ENCODE peak calls at places on chromosome 16, in nine cellular contexts. R is adrenal gland, V is NB4, I is esophagus squamous epithelium, L is HepG2, K is prostate gland, P is uterus, F is K562, X is IMR-90. J is an unnamed sample.

GRCh38 chr16:11603331-11603750 is 16.6 kb upstream of the LITAF start:
- DNase-seq in R (no peak), V (no peak), I (no peak), L (no peak), K (no peak), P (peak), F (no peak), X (no peak), J (no peak)

GRCh38 chr16:48609453-48610023 is 442 bp downstream of the N4BP1 start:
- DNase-seq in R (peak), V (peak), I (no peak), L (no peak), K (peak), P (no peak), F (peak), X (peak), J (peak)

GRCh38 chr16:23252310-23252709 is 49.8 kb upstream of the SCNN1B start:
- DNase-seq in R (no peak), V (no peak), I (no peak), L (no peak), K (no peak), P (no peak), F (no peak), X (no peak), J (no peak)

GRCh38 chr16:27951752-27952151 is 111.8 kb downstream of the GSG1L start:
- DNase-seq in R (no peak), V (no peak), I (no peak), L (no peak), K (no peak), P (no peak), F (no peak), X (peak), J (no peak)

GRCh38 chr16:50216231-50216630 is 50.1 kb upstream of the ADCY7 start:
- DNase-seq in R (no peak), V (no peak), I (no peak), L (no peak), K (no peak), P (no peak), F (no peak), X (no peak), J (no peak)

GRCh38 chr16:50809561-50809960 is 67.7 kb downstream of the CYLD start:
- DNase-seq in R (no peak), V (no peak), I (no peak), L (no peak), K (no peak), P (no peak), F (no peak), X (no peak), J (no peak)

GRCh38 chr16:78742501-78743283 is 643.2 kb downstream of the WWOX start:
- DNase-seq in R (no peak), V (peak), I (no peak), L (no peak), K (no peak), P (no peak), F (peak), X (peak), J (no peak)

GRCh38 chr16:85968041-85968920 is 69.3 kb downstream of the IRF8 start:
- DNase-seq in R (no peak), V (no peak), I (no peak), L (no peak), K (no peak), P (no peak), F (no peak), X (no peak), J (no peak)

GRCh38 chr16:69270831-69271230 is 40.3 kb upstream of the VPS4A start:
- DNase-seq in R (no peak), V (no peak), I (no peak), L (no peak), K (no peak), P (no peak), F (no peak), X (peak), J (no peak)

GRCh38 chr16:4947722-4948503 is 10.2 kb upstream of the SEC14L5 start:
- DNase-seq in R (no peak), V (peak), I (no peak), L (peak), K (no peak), P (no peak), F (no peak), X (no peak), J (no peak)

GRCh38 chr16:79188115-79188779 is 412.3 kb downstream of the MAF start:
- DNase-seq in R (no peak), V (peak), I (no peak), L (no peak), K (no peak), P (no peak), F (no peak), X (no peak), J (no peak)

GRCh38 chr16:24235806-24236205 is 20.3 kb upstream of the CACNG3 start:
- DNase-seq in R (no peak), V (no peak), I (no peak), L (no peak), K (no peak), P (no peak), F (no peak), X (no peak), J (no peak)

GRCh38 chr16:68348645-68349445 is 38.0 kb downstream of the PRMT7 start:
- DNase-seq in R (no peak), V (no peak), I (no peak), L (no peak), K (no peak), P (no peak), F (no peak), X (no peak), J (no peak)

GRCh38 chr16:85567101-85567866 is 45.8 kb upstream of the GSE1 start:
- DNase-seq in R (no peak), V (peak), I (no peak), L (no peak), K (no peak), P (no peak), F (peak), X (no peak), J (no peak)

GRCh38 chr16:28821874-28822519 is 802 bp upstream of the ATXN2L start:
- DNase-seq in R (no peak), V (peak), I (no peak), L (no peak), K (no peak), P (no peak), F (no peak), X (no peak), J (no peak)

GRCh38 chr16:53865492-53865863 is 161.5 kb downstream of the FTO start:
- DNase-seq in R (no peak), V (peak), I (no peak), L (no peak), K (no peak), P (no peak), F (peak), X (no peak), J (no peak)

GRCh38 chr16:5215911-5216310 is 118.3 kb upstream of the EEF2KMT start:
- DNase-seq in R (no peak), V (no peak), I (no peak), L (no peak), K (no peak), P (no peak), F (no peak), X (no peak), J (no peak)

GRCh38 chr16:49277386-49277742 is 4.3 kb downstream of the CBLN1 start:
- DNase-seq in R (no peak), V (no peak), I (no peak), L (no peak), K (no peak), P (no peak), F (no peak), X (no peak), J (no peak)

GRCh38 chr16:23101012-23101550 is 48.2 kb downstream of the USP31 start:
- DNase-seq in R (no peak), V (no peak), I (no peak), L (no peak), K (no peak), P (no peak), F (no peak), X (no peak), J (no peak)

GRCh38 chr16:62548095-62548494 is 511.9 kb upstream of the CDH8 start:
- DNase-seq in R (no peak), V (no peak), I (no peak), L (no peak), K (no peak), P (no peak), F (no peak), X (no peak), J (no peak)

GRCh38 chr16:69929480-69929879 is 21.7 kb upstream of the CLEC18A start:
- DNase-seq in R (no peak), V (no peak), I (no peak), L (no peak), K (no peak), P (no peak), F (no peak), X (no peak), J (no peak)

GRCh38 chr16:56649820-56650219 is 1.9 kb upstream of the MT1B start:
- DNase-seq in R (no peak), V (no peak), I (no peak), L (no peak), K (no peak), P (no peak), F (no peak), X (no peak), J (no peak)

GRCh38 chr16:48160575-48160974 is 4.8 kb upstream of the ABCC12 start:
- DNase-seq in R (no peak), V (no peak), I (no peak), L (no peak), K (no peak), P (no peak), F (no peak), X (no peak), J (no peak)

GRCh38 chr16:85480727-85481101 is 132.4 kb upstream of the GSE1 start:
- DNase-seq in R (no peak), V (peak), I (no peak), L (no peak), K (no peak), P (no peak), F (no peak), X (no peak), J (no peak)

GRCh38 chr16:11632455-11632921 is 35.8 kb upstream of the SNN start:
- DNase-seq in R (peak), V (no peak), I (no peak), L (peak), K (no peak), P (peak), F (no peak), X (peak), J (no peak)

GRCh38 chr16:19559242-19559910 is 3.9 kb downstream of the VPS35L start:
- DNase-seq in R (no peak), V (peak), I (no peak), L (peak), K (peak), P (no peak), F (peak), X (peak), J (no peak)

GRCh38 chr16:57234707-57235092 is 10.4 kb upstream of the ARL2BP start:
- DNase-seq in R (no peak), V (no peak), I (no peak), L (no peak), K (no peak), P (no peak), F (no peak), X (no peak), J (no peak)

GRCh38 chr16:83806036-83806435 is 1.7 kb upstream of the HSBP1 start:
- DNase-seq in R (no peak), V (peak), I (no peak), L (no peak), K (no peak), P (no peak), F (no peak), X (no peak), J (no peak)

GRCh38 chr16:3695610-3696369 is 21.5 kb downstream of the TRAP1 start:
- DNase-seq in R (no peak), V (peak), I (no peak), L (peak), K (no peak), P (no peak), F (no peak), X (no peak), J (no peak)

GRCh38 chr16:80151706-80152073 is 389.1 kb upstream of the DYNLRB2 start:
- DNase-seq in R (no peak), V (no peak), I (no peak), L (no peak), K (no peak), P (no peak), F (no peak), X (no peak), J (no peak)

DNA sequence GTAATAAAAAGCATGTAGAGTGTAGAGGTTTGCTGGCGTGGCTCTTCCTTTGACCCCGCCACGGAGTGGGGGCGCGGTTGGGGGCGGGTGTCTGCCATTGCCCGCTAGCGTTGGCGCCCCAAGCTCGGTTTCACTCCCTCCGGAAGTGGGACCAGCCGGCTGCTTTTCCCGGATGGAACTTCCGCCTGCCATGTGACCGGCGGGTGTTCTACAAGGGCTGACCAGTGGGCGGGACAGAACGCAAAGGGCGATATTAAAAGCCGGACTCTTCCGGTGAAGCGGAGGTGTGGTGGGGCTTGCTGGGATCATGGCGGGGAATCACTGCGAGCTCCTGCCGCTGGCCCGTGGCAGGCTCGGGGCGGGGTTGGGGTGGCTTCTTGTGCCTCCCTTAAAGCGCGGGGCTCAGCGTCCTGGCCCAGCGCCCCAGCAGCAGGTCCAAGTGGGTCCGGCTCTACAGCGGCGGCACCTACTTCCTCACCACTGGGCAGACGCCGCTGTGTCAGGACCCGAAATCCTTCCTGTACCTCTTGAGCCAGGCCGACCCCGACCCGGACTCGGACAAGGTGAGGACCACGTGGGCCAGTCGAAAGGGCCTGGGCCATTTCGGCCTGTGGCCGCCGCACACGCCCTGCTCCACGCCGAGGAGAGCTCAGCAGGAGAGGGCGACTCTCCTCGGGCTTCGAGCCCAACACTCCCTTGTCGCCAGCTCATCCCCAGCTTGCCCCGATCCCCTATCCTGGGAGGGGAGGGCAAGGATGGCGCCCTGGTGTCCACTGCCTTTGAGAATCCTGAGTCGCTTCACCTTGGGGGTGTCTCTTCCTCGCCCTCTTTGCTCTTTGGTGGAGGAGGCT is 65.6 kb downstream of the PDPK1 start:
- DNase-seq in R (peak), V (peak), I (peak), L (peak), K (peak), P (peak), F (peak), X (peak), J (peak)
- TF ChIP-seq CTCF in R (no peak), V (no peak), I (no peak), L (peak), K (no peak), P (peak), F (peak), X (no peak), J (no peak)

GRCh38 chr16:60655514-60656153 is 1380.6 kb downstream of the CDH8 start:
- DNase-seq in R (no peak), V (no peak), I (no peak), L (no peak), K (no peak), P (no peak), F (no peak), X (no peak), J (no peak)
- H3K4me3 ChIP-seq in R (no peak), V (no peak), I (no peak), L (no peak), K (no peak), P (no peak), F (no peak), X (no peak), J (no peak)

GRCh38 chr16:88771294-88771772 is 13.7 kb downstream of the PIEZO1 start:
- DNase-seq in R (no peak), V (no peak), I (no peak), L (no peak), K (no peak), P (no peak), F (no peak), X (no peak), J (no peak)
- TF ChIP-seq POLR2A in R (no peak), V (no peak), I (no peak), L (no peak), K (no peak), P (no peak), F (no peak), X (no peak), J (no peak)

GRCh38 chr16:73031155-73031866 is 16.6 kb downstream of the ZFHX3 start:
- DNase-seq in R (no peak), V (no peak), I (no peak), L (no peak), K (no peak), P (no peak), F (no peak), X (no peak), J (no peak)
- TF ChIP-seq CTCF in R (no peak), V (no peak), I (peak), L (peak), K (no peak), P (no peak), F (no peak), X (peak), J (no peak)

DNA sequence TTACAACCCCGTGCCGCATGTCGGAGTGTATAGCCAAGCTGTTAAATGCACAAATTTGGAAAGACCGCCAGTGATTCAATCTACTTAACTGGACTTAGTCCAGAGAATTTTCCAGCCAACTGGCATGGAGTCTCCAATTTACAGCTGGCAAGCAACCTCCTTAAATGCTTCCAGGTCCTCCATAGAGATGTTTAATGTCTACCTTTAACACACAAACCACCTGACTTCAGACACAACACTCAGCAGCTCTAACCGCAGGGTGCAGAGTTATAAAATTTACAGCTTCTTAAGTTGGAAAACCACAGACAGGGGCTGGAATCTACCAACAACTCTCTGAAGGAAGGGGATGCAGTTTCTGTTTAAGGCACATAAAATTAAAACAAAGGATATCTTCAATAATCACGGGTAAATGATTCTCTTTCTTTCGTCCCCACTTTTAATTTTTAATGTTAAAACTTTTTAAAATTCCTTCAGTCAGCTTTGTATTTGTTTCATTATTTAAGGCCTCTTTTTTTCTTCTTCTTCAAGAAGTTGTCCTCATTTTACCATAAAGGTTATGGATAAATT is 106.9 kb downstream of the SYCE1L start:
- DNase-seq in R (no peak), V (no peak), I (no peak), L (no peak), K (no peak), P (no peak), F (no peak), X (no peak), J (no peak)
- H3K4me3 ChIP-seq in R (no peak), V (no peak), I (no peak), L (no peak), K (no peak), P (no peak), F (no peak), X (no peak), J (no peak)

GRCh38 chr16:8862309-8863130 is 6.3 kb downstream of the CARHSP1 start:
- DNase-seq in R (no peak), V (no peak), I (no peak), L (no peak), K (no peak), P (no peak), F (no peak), X (no peak), J (no peak)
- TF ChIP-seq POLR2A in R (no peak), V (no peak), I (no peak), L (no peak), K (no peak), P (no peak), F (peak), X (no peak), J (no peak)

GRCh38 chr16:12907670-12908233 is 6.4 kb downstream of the SHISA9 start:
- DNase-seq in R (no peak), V (peak), I (no peak), L (peak), K (no peak), P (no peak), F (peak), X (no peak), J (no peak)
- TF ChIP-seq CTCF in R (no peak), V (peak), I (peak), L (peak), K (no peak), P (no peak), F (peak), X (no peak), J (no peak)

DNA sequence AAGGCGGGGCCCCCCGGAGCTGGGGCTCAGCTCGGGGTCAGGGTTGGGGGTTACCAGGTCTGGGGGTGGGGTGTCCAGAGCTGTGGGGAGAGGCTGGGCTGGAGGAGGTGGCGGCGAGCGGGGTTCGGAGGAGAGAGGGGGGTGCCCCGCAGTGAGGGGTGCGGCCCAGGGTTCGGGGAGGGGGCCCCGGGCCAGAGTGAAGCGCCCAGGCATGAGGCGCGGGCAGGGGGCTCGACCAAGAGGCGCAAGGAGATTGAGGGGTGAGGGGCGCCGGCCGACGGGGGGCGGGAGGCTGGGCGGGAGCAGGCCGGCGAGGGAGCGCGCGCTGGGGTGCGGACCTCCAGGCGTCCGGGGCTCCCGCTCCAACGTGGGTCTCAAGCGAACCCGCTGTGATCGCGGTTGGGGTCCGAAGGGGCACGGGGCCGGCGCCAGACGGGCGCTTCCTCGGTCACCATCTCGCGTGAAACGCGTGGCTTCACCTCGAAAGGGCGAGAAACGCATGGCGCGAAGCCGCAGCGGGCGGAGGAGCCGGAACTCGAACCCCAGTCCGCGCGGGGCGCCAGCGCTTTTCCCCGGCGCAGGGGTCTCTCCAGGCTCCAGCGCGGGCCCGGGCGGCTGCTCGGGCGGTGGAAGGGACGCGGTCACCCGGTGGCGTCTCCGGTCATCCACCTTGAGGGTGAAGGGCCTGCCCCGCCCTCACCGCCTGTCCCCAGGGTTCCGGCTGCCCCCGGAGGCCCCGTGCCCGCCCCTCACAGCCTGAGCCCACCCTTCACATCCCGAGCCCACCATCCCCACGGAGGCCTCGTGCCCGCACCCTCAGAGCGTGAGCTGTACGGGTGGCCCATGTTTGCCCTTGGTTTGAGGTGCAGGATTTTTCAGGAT is 856 bp downstream of the CPNE7 start:
- DNase-seq in R (no peak), V (no peak), I (no peak), L (no peak), K (no peak), P (no peak), F (peak), X (no peak), J (no peak)
- H3K4me3 ChIP-seq in R (no peak), V (no peak), I (peak), L (no peak), K (no peak), P (no peak), F (peak), X (peak), J (no peak)

DNA sequence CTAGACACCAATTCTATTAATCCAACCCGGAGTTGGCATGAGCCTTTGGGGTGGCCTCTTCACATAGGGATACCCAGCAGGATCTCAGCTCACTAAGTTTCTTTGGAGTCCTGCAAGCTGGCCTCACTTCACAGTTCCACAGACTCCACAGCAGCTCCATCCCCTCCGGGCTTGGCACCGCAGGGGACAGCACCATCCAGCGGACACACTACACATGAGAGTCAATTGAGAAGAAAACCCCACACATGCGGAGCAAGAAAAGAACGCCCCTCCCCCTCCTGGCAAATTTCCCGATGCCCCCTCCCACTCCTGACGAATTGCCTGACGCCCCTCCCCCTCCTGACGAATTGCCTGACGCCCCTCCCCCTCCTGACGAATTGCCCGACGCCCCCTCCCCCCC is 31.1 kb downstream of the KLHDC4 start:
- DNase-seq in R (no peak), V (no peak), I (no peak), L (no peak), K (no peak), P (no peak), F (no peak), X (no peak), J (no peak)
- TF ChIP-seq POLR2A in R (no peak), V (no peak), I (no peak), L (no peak), K (no peak), P (no peak), F (no peak), X (no peak), J (no peak)

J was measured in lower leg skin.